ENCODE peak calls at places on chromosome 18, in five cellular contexts. V, L, C, R and D are unnamed samples.

GRCh38 chr18:57210101-57210661 is 63.3 kb downstream of the BOD1L2 start:
- DNase-seq in V (peak; percentile 43), L (peak; percentile 94), C (peak; percentile 42), R (peak; percentile 67), D (peak; percentile 52)

GRCh38 chr18:67568166-67568565 is 51.6 kb upstream of the DSEL start:
- DNase-seq in V (no peak), L (no peak), C (no peak), R (no peak), D (no peak)

GRCh38 chr18:55588001-55588875 is at the start of gene TCF4:
- DNase-seq in V (peak; percentile 70), L (no peak), C (peak; percentile 79), R (peak; percentile 79), D (peak; percentile 67)

GRCh38 chr18:23981369-23981768 is 33.2 kb upstream of the TTC39C start:
- DNase-seq in V (no peak), L (no peak), C (peak; percentile 25), R (no peak), D (no peak)

GRCh38 chr18:70649683-70650082 is 360.8 kb downstream of the SOCS6 start:
- DNase-seq in V (no peak), L (no peak), C (no peak), R (no peak), D (no peak)

GRCh38 chr18:33557706-33558105 is 20.3 kb upstream of the ASXL3 start:
- DNase-seq in V (no peak), L (no peak), C (no peak), R (no peak), D (no peak)

GRCh38 chr18:37432796-37433195 is 132.8 kb downstream of the CELF4 start:
- DNase-seq in V (no peak), L (no peak), C (no peak), R (no peak), D (no peak)

GRCh38 chr18:51196811-51197660 is 445 bp downstream of the MEX3C start:
- DNase-seq in V (peak; percentile 52), L (no peak), C (peak; percentile 41), R (peak; percentile 62), D (peak; percentile 30)

GRCh38 chr18:58535340-58536186 is 93.3 kb downstream of the ALPK2 start:
- DNase-seq in V (no peak), L (no peak), C (no peak), R (peak; percentile 29), D (no peak)

GRCh38 chr18:36511791-36512352 is 214.4 kb downstream of the FHOD3 start:
- DNase-seq in V (no peak), L (no peak), C (peak; percentile 30), R (peak; percentile 80), D (no peak)